ENCODE peak calls at places on chromosome 4, in seven cellular contexts. One of them, this sample, is unnamed.

GRCh38 chr4:10347815-10348214 is 109.4 kb downstream of the ZNF518B start:
- DNase-seq in B cell: no peak
- DNase-seq in endothelial cell: no peak
- DNase-seq in AG09319: no peak
- DNase-seq in cardiac muscle cell: no peak
- DNase-seq in brain microvascular endothelial cell: no peak
- DNase-seq in dorsolateral prefrontal cortex: no peak
- DNase-seq in this sample: no peak

GRCh38 chr4:97987019-97987648 is 156.1 kb downstream of the STPG2 start:
- DNase-seq in AG09319: no peak
- DNase-seq in cardiac muscle cell: peak; percentile 48
- DNase-seq in brain microvascular endothelial cell: no peak
- DNase-seq in B cell: no peak
- DNase-seq in endothelial cell: no peak
- DNase-seq in dorsolateral prefrontal cortex: no peak
- DNase-seq in this sample: no peak

GRCh38 chr4:12110607-12111006 is 681.9 kb upstream of the HS3ST1 start:
- DNase-seq in dorsolateral prefrontal cortex: no peak
- DNase-seq in brain microvascular endothelial cell: no peak
- DNase-seq in AG09319: no peak
- DNase-seq in B cell: no peak
- DNase-seq in endothelial cell: no peak
- DNase-seq in cardiac muscle cell: no peak
- DNase-seq in this sample: no peak

GRCh38 chr4:93157984-93158383 is 670.6 kb upstream of the ATOH1 start:
- DNase-seq in dorsolateral prefrontal cortex: no peak
- DNase-seq in brain microvascular endothelial cell: no peak
- DNase-seq in endothelial cell: no peak
- DNase-seq in cardiac muscle cell: no peak
- DNase-seq in B cell: no peak
- DNase-seq in AG09319: no peak
- DNase-seq in this sample: no peak

GRCh38 chr4:129220254-129220653 is 124.3 kb downstream of the C4orf33 start:
- DNase-seq in brain microvascular endothelial cell: no peak
- DNase-seq in dorsolateral prefrontal cortex: no peak
- DNase-seq in AG09319: no peak
- DNase-seq in endothelial cell: no peak
- DNase-seq in cardiac muscle cell: no peak
- DNase-seq in B cell: no peak
- DNase-seq in this sample: no peak

GRCh38 chr4:100311181-100311580 is 120.9 kb upstream of the DDIT4L start:
- DNase-seq in brain microvascular endothelial cell: no peak
- DNase-seq in AG09319: no peak
- DNase-seq in B cell: no peak
- DNase-seq in dorsolateral prefrontal cortex: no peak
- DNase-seq in endothelial cell: peak; percentile 6
- DNase-seq in cardiac muscle cell: no peak
- DNase-seq in this sample: no peak

GRCh38 chr4:113674251-113674650 is 87.3 kb downstream of the CAMK2D start:
- DNase-seq in B cell: no peak
- DNase-seq in cardiac muscle cell: no peak
- DNase-seq in AG09319: no peak
- DNase-seq in endothelial cell: no peak
- DNase-seq in brain microvascular endothelial cell: no peak
- DNase-seq in dorsolateral prefrontal cortex: no peak
- DNase-seq in this sample: no peak

GRCh38 chr4:23234716-23235115 is 542.0 kb downstream of the GBA3 start:
- DNase-seq in B cell: no peak
- DNase-seq in dorsolateral prefrontal cortex: no peak
- DNase-seq in brain microvascular endothelial cell: no peak
- DNase-seq in cardiac muscle cell: peak; percentile 25
- DNase-seq in endothelial cell: no peak
- DNase-seq in AG09319: no peak
- DNase-seq in this sample: no peak

GRCh38 chr4:114385195-114385985 is 213.2 kb upstream of the UGT8 start:
- DNase-seq in B cell: no peak
- DNase-seq in cardiac muscle cell: no peak
- DNase-seq in AG09319: no peak
- DNase-seq in brain microvascular endothelial cell: no peak
- DNase-seq in dorsolateral prefrontal cortex: no peak
- DNase-seq in endothelial cell: no peak
- DNase-seq in this sample: no peak

GRCh38 chr4:169098054-169098896 is 88.2 kb upstream of the CBR4 start:
- DNase-seq in AG09319: no peak
- DNase-seq in brain microvascular endothelial cell: peak; percentile 70
- DNase-seq in endothelial cell: no peak
- DNase-seq in cardiac muscle cell: peak; percentile 50
- DNase-seq in dorsolateral prefrontal cortex: no peak
- DNase-seq in B cell: no peak
- DNase-seq in this sample: no peak

GRCh38 chr4:126180642-126181041 is 865.9 kb downstream of the FAT4 start:
- DNase-seq in brain microvascular endothelial cell: no peak
- DNase-seq in endothelial cell: no peak
- DNase-seq in dorsolateral prefrontal cortex: no peak
- DNase-seq in cardiac muscle cell: no peak
- DNase-seq in B cell: no peak
- DNase-seq in AG09319: no peak
- DNase-seq in this sample: no peak

GRCh38 chr4:19945501-19945900 is 306.2 kb upstream of the SLIT2 start:
- DNase-seq in B cell: no peak
- DNase-seq in dorsolateral prefrontal cortex: no peak
- DNase-seq in endothelial cell: no peak
- DNase-seq in cardiac muscle cell: no peak
- DNase-seq in AG09319: no peak
- DNase-seq in brain microvascular endothelial cell: no peak
- DNase-seq in this sample: no peak

GRCh38 chr4:150278206-150278605 is 200.0 kb downstream of the DCLK2 start:
- DNase-seq in cardiac muscle cell: no peak
- DNase-seq in AG09319: no peak
- DNase-seq in brain microvascular endothelial cell: no peak
- DNase-seq in dorsolateral prefrontal cortex: no peak
- DNase-seq in endothelial cell: no peak
- DNase-seq in B cell: no peak
- DNase-seq in this sample: no peak

DNA sequence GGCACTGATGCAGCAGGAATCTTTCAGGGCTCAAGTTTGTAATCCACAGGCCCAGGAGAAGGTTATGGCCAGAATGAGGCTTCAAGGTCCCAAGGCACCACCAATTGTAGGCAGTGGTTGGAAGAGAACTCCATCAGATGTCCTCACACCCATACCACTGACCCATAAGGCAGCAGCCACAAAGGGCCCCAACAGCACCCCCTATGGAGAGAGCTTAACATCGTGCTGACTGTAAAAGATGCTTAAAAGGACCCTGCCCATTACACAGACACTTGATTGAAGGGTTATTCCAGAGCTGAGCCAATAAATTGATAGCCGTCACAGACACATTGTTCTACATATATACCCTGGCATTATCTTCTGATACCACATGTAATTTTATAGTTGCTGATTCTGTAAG is 113.7 kb downstream of the SOWAHB start:
- DNase-seq in AG09319: no peak
- DNase-seq in cardiac muscle cell: no peak
- DNase-seq in brain microvascular endothelial cell: peak; percentile 40
- DNase-seq in dorsolateral prefrontal cortex: no peak
- DNase-seq in B cell: no peak
- DNase-seq in endothelial cell: no peak
- DNase-seq in this sample: no peak
- TF ChIP-seq CTCF in AG09319: peak; percentile 1
- TF ChIP-seq CTCF in cardiac muscle cell: no peak
- TF ChIP-seq CTCF in brain microvascular endothelial cell: peak; percentile 51
- TF ChIP-seq CTCF in dorsolateral prefrontal cortex: no peak
- TF ChIP-seq CTCF in B cell: no peak
- TF ChIP-seq CTCF in endothelial cell: no peak
- TF ChIP-seq CTCF in this sample: no peak

GRCh38 chr4:25379591-25379990 is 2.5 kb downstream of the ANAPC4 start:
- DNase-seq in brain microvascular endothelial cell: no peak
- DNase-seq in cardiac muscle cell: no peak
- DNase-seq in dorsolateral prefrontal cortex: no peak
- DNase-seq in endothelial cell: no peak
- DNase-seq in B cell: no peak
- DNase-seq in AG09319: no peak
- DNase-seq in this sample: no peak

GRCh38 chr4:25378130-25378743 is 1.2 kb downstream of the ANAPC4 start:
- DNase-seq in cardiac muscle cell: no peak
- DNase-seq in dorsolateral prefrontal cortex: no peak
- DNase-seq in B cell: no peak
- DNase-seq in AG09319: no peak
- DNase-seq in brain microvascular endothelial cell: no peak
- DNase-seq in endothelial cell: no peak
- DNase-seq in this sample: no peak

GRCh38 chr4:25377572-25377882 is 464 bp downstream of the ANAPC4 start:
- DNase-seq in endothelial cell: no peak
- DNase-seq in B cell: no peak
- DNase-seq in cardiac muscle cell: no peak
- DNase-seq in AG09319: no peak
- DNase-seq in brain microvascular endothelial cell: no peak
- DNase-seq in dorsolateral prefrontal cortex: no peak
- DNase-seq in this sample: no peak

DNA sequence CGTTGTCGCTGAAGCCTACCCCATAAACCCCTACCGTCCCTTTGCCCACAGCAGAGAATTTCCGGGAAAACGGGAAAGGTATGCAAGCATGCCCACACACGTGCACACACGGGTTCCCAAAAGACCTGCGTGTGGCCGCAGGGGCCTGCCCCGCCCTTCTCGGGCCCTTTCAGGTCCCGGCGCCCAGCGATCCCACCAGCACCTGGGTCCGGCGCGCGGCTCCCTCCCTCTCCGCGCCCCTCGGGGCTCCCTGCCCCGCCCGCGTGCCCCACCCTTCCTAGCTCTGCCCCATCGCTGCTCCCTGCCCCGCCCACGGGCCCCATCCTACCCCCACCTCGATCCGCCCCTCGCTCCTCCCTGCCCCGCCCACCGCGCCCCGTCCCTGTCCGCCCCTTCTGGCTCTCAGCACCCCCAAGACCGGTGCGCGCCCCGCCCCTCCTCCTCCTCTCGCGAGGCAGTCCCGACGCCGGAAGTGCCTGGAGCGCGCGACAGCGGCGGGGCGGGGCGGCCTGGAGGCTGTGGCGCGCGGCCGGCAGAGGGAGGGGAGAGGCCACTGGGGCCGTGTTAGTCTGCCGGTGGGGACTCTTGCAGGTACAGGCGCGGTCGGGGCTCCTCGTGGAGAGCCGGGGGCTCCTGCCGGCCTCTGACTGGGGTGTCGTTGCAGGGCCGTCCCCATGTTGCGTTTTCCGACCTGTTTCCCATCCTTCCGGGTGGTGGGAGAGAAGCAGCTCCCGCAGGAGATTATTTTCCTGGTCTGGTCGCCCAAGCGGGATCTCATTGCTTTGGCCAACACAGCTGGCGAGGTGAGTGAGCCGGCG is at the start of gene ANAPC4:
- DNase-seq in endothelial cell: peak; percentile 90
- DNase-seq in dorsolateral prefrontal cortex: peak; percentile 82
- DNase-seq in cardiac muscle cell: peak; percentile 95
- DNase-seq in B cell: peak; percentile 97
- DNase-seq in brain microvascular endothelial cell: peak; percentile 85
- DNase-seq in AG09319: peak; percentile 75
- DNase-seq in this sample: peak; percentile 95
- TF ChIP-seq CTCF in endothelial cell: no peak
- TF ChIP-seq CTCF in dorsolateral prefrontal cortex: peak; percentile 39
- TF ChIP-seq CTCF in cardiac muscle cell: no peak
- TF ChIP-seq CTCF in B cell: peak; percentile 9
- TF ChIP-seq CTCF in brain microvascular endothelial cell: no peak
- TF ChIP-seq CTCF in AG09319: no peak
- TF ChIP-seq CTCF in this sample: no peak

DNA sequence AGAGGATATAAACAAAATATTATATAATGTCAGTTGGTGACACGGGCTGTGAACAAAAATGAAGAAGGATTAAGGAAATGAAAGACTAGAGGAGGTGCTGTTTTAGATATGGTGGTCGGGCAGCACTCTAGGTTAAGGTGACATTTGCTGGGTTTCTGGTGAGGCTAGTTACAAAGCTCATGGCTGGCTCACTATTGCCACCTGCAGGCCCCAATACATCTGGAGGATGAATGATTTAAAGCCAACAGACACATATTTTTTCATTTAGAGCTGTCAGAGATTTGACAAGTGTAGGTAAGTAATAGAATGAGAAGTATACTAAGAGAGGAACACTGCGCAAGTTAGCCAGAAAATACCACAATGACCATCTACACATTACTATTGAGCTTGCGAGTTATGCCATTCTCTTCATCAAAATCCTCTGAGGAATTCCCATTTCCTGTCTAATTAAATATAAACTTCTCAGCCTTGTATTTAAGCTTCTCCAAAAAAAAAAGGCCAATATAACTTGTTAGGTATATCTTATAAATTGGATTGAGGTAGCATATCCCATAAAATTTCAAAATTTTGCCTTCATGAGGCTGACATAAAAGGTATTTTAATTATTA is 6.4 kb upstream of the FGG start:
- DNase-seq in cardiac muscle cell: peak; percentile 62
- DNase-seq in brain microvascular endothelial cell: peak; percentile 69
- DNase-seq in dorsolateral prefrontal cortex: peak; percentile 72
- DNase-seq in B cell: peak; percentile 59
- DNase-seq in endothelial cell: peak; percentile 67
- DNase-seq in AG09319: peak; percentile 4
- DNase-seq in this sample: no peak
- TF ChIP-seq CTCF in cardiac muscle cell: peak; percentile 78
- TF ChIP-seq CTCF in brain microvascular endothelial cell: peak; percentile 85
- TF ChIP-seq CTCF in dorsolateral prefrontal cortex: peak; percentile 86
- TF ChIP-seq CTCF in B cell: peak; percentile 69
- TF ChIP-seq CTCF in endothelial cell: peak; percentile 64
- TF ChIP-seq CTCF in AG09319: peak; percentile 76
- TF ChIP-seq CTCF in this sample: peak; percentile 79

GRCh38 chr4:70531981-70532380 is 13.6 kb downstream of the AMTN start:
- DNase-seq in endothelial cell: no peak
- DNase-seq in cardiac muscle cell: no peak
- DNase-seq in B cell: no peak
- DNase-seq in dorsolateral prefrontal cortex: no peak
- DNase-seq in AG09319: no peak
- DNase-seq in brain microvascular endothelial cell: no peak
- DNase-seq in this sample: no peak
- TF ChIP-seq CTCF in endothelial cell: peak; percentile 51
- TF ChIP-seq CTCF in cardiac muscle cell: no peak
- TF ChIP-seq CTCF in B cell: no peak
- TF ChIP-seq CTCF in dorsolateral prefrontal cortex: no peak
- TF ChIP-seq CTCF in AG09319: no peak
- TF ChIP-seq CTCF in brain microvascular endothelial cell: peak; percentile 40
- TF ChIP-seq CTCF in this sample: no peak